ENCODE peak calls at places on chromosomes 11 and 22, in seven cellular contexts. M is A549, A is IMR-90, X is HepG2, K is body of pancreas, Q is stomach, L is endothelial cell of umbilical vein. F is an unnamed sample.

GRCh38 chr11:13761712-13762111 is 93.2 kb downstream of the FAR1 start:
- DNase-seq in M (no peak), A (peak), X (no peak), K (no peak), Q (no peak), L (peak), F (no peak)

GRCh38 chr22:48248901-48249455 is 1486.5 kb downstream of the TBC1D22A start:
- DNase-seq in M (no peak), A (no peak), X (no peak), K (no peak), Q (no peak), L (no peak), F (no peak)

GRCh38 chr11:8242480-8243280 is 21.0 kb downstream of the LMO1 start:
- DNase-seq in M (no peak), A (no peak), X (no peak), K (no peak), Q (no peak), L (no peak), F (no peak)

GRCh38 chr22:43185860-43186261 is 1.1 kb downstream of the TTLL12 start:
- DNase-seq in M (no peak), A (peak), X (peak), K (peak), Q (peak), L (peak), F (peak)

GRCh38 chr11:69442807-69443137 is 38.7 kb upstream of the LINC01488 start:
- DNase-seq in M (no peak), A (peak), X (peak), K (peak), Q (no peak), L (no peak), F (peak)

GRCh38 chr22:44269757-44270555 is 42.8 kb downstream of the SHISAL1 start:
- DNase-seq in M (no peak), A (no peak), X (no peak), K (no peak), Q (no peak), L (no peak), F (no peak)

GRCh38 chr11:37504925-37505324 is 906.9 kb upstream of the RAG2 start:
- DNase-seq in M (no peak), A (peak), X (no peak), K (no peak), Q (no peak), L (no peak), F (no peak)

GRCh38 chr11:91305402-91305801 is 919.2 kb upstream of the FAT3 start:
- DNase-seq in M (no peak), A (no peak), X (no peak), K (no peak), Q (no peak), L (no peak), F (no peak)

GRCh38 chr11:48170176-48170839 is 46.3 kb upstream of the OR4B1 start:
- DNase-seq in M (no peak), A (peak), X (no peak), K (no peak), Q (no peak), L (no peak), F (no peak)

GRCh38 chr11:4087551-4087950 is 7.0 kb upstream of the RRM1 start:
- DNase-seq in M (no peak), A (peak), X (no peak), K (no peak), Q (no peak), L (no peak), F (no peak)

GRCh38 chr11:120329556-120329955 is 4.5 kb downstream of the TLCD5 start:
- DNase-seq in M (no peak), A (no peak), X (no peak), K (no peak), Q (no peak), L (no peak), F (no peak)

GRCh38 chr11:86183694-86184093 is 60.9 kb upstream of the EED start:
- DNase-seq in M (no peak), A (peak), X (no peak), K (no peak), Q (no peak), L (no peak), F (no peak)

GRCh38 chr11:121595717-121596156 is 143.0 kb upstream of the SORL1-AS1 start:
- DNase-seq in M (peak), A (peak), X (no peak), K (no peak), Q (no peak), L (no peak), F (peak)

GRCh38 chr11:35661539-35661938 is 1.0 kb upstream of the TRIM44 start:
- DNase-seq in M (no peak), A (no peak), X (no peak), K (no peak), Q (no peak), L (no peak), F (no peak)

GRCh38 chr11:41522899-41523672 is 63.6 kb upstream of the LRRC4C start:
- DNase-seq in M (no peak), A (no peak), X (no peak), K (no peak), Q (no peak), L (no peak), F (no peak)

GRCh38 chr11:132941024-132941646 is 591.2 kb downstream of the OPCML start:
- DNase-seq in M (no peak), A (peak), X (no peak), K (peak), Q (no peak), L (peak), F (no peak)

GRCh38 chr11:113994077-113994954 is 19.4 kb downstream of the HTR3A start:
- DNase-seq in M (no peak), A (no peak), X (no peak), K (peak), Q (peak), L (peak), F (no peak)

GRCh38 chr11:69297926-69298777 is 4.2 kb downstream of the MYEOV start:
- DNase-seq in M (peak), A (peak), X (peak), K (peak), Q (peak), L (peak), F (peak)

GRCh38 chr22:49687333-49687732 is 140.3 kb downstream of the BRD1 start:
- DNase-seq in M (no peak), A (no peak), X (no peak), K (no peak), Q (no peak), L (no peak), F (no peak)

GRCh38 chr11:111634981-111635705 is 32.9 kb downstream of the SIK2 start:
- DNase-seq in M (no peak), A (peak), X (no peak), K (no peak), Q (no peak), L (peak), F (no peak)

GRCh38 chr22:17477401-17477833 is 85.9 kb upstream of the SLC25A18 start:
- DNase-seq in M (no peak), A (no peak), X (no peak), K (no peak), Q (no peak), L (no peak), F (no peak)

GRCh38 chr11:134332189-134332631 is 422 bp downstream of the GLB1L2 start:
- DNase-seq in M (no peak), A (no peak), X (no peak), K (no peak), Q (no peak), L (no peak), F (peak)

GRCh38 chr11:117387992-117388765 is 60.5 kb downstream of the CEP164 start:
- DNase-seq in M (no peak), A (peak), X (no peak), K (no peak), Q (no peak), L (no peak), F (no peak)

GRCh38 chr22:43217285-43218030 is 30.5 kb upstream of the TTLL12 start:
- DNase-seq in M (no peak), A (no peak), X (no peak), K (no peak), Q (no peak), L (no peak), F (no peak)

GRCh38 chr11:61679893-61680621 is at the start of gene DAGLA:
- DNase-seq in M (peak), A (peak), X (peak), K (peak), Q (peak), L (peak), F (peak)

GRCh38 chr11:73252577-73253191 is 19.5 kb upstream of the P2RY6 start:
- DNase-seq in M (peak), A (no peak), X (no peak), K (no peak), Q (peak), L (no peak), F (no peak)

GRCh38 chr11:121563900-121564822 is 111.4 kb upstream of the SORL1-AS1 start:
- DNase-seq in M (no peak), A (peak), X (peak), K (no peak), Q (no peak), L (no peak), F (no peak)

GRCh38 chr11:120931057-120931779 is 92.7 kb upstream of the TBCEL start:
- DNase-seq in M (peak), A (no peak), X (peak), K (no peak), Q (no peak), L (no peak), F (no peak)

GRCh38 chr11:134346101-134346975 is 14.6 kb downstream of the GLB1L2 start:
- DNase-seq in M (no peak), A (no peak), X (no peak), K (no peak), Q (no peak), L (no peak), F (no peak)

GRCh38 chr11:22359295-22359694 is 21.1 kb downstream of the SLC17A6 start:
- DNase-seq in M (no peak), A (no peak), X (no peak), K (no peak), Q (no peak), L (no peak), F (no peak)

GRCh38 chr11:12235945-12236743 is 125.8 kb downstream of the MICAL2 start:
- DNase-seq in M (peak), A (peak), X (peak), K (no peak), Q (peak), L (peak), F (peak)

GRCh38 chr22:20890975-20891374 is 26.2 kb upstream of the CRKL start:
- DNase-seq in M (no peak), A (no peak), X (no peak), K (no peak), Q (no peak), L (no peak), F (no peak)

GRCh38 chr11:85536438-85536837 is 90.7 kb downstream of the DLG2 start:
- DNase-seq in M (no peak), A (no peak), X (no peak), K (no peak), Q (no peak), L (no peak), F (no peak)

GRCh38 chr11:125381499-125381898 is 114.6 kb downstream of the FEZ1 start:
- DNase-seq in M (no peak), A (no peak), X (no peak), K (no peak), Q (no peak), L (no peak), F (no peak)

GRCh38 chr11:45610627-45611026 is 54.8 kb downstream of the CHST1 start:
- DNase-seq in M (no peak), A (no peak), X (no peak), K (no peak), Q (no peak), L (no peak), F (no peak)

GRCh38 chr11:61947486-61948210 is 2.5 kb upstream of the BEST1 start:
- DNase-seq in M (peak), A (peak), X (peak), K (peak), Q (peak), L (peak), F (peak)

GRCh38 chr11:31499576-31500178 is 9.7 kb downstream of the IMMP1L start:
- DNase-seq in M (no peak), A (peak), X (no peak), K (no peak), Q (no peak), L (peak), F (no peak)

DNA sequence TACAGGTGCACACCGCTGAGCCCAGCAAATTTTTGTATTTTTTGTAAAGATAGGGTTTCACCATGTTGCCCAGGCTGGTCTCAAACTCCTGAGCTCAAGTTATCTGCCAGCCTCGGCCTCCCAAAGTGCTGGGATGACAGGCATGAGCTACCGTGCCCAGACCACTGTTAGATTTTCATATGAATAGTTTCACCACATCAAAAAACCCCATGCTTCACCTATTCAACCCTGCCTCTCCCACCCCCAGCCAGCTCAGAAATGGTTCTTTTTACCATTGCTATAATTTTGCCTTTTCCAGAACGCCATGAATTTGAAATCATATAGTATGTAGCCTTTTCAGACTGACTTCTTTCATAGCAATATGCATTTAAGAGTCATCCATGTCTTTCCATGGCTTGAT is 37.9 kb downstream of the CDPF1 start:
- DNase-seq in M (no peak), A (no peak), X (no peak), K (no peak), Q (no peak), L (no peak), F (no peak)
- TF ChIP-seq POLR2A in M (no peak), A (no peak), X (no peak), K (no peak), Q (no peak), L (no peak), F (no peak)

GRCh38 chr11:74870485-74870884 is 78.4 kb downstream of the XRRA1 start:
- DNase-seq in M (peak), A (peak), X (peak), K (no peak), Q (no peak), L (peak), F (no peak)
- TF ChIP-seq CTCF in M (peak), A (peak), X (peak), K (no peak), Q (no peak), L (peak), F (no peak)

GRCh38 chr11:65426839-65427690 is 4.5 kb downstream of the NEAT1 start:
- DNase-seq in M (peak), A (peak), X (no peak), K (peak), Q (peak), L (peak), F (peak)
- TF ChIP-seq POLR2A in M (peak), A (peak), X (peak), K (no peak), Q (no peak), L (peak), F (peak)

GRCh38 chr22:26585104-26585790 is 4.7 kb downstream of the TPST2 start:
- DNase-seq in M (peak), A (peak), X (no peak), K (peak), Q (peak), L (peak), F (no peak)
- TF ChIP-seq CTCF in M (no peak), A (no peak), X (no peak), K (no peak), Q (no peak), L (peak), F (no peak)

DNA sequence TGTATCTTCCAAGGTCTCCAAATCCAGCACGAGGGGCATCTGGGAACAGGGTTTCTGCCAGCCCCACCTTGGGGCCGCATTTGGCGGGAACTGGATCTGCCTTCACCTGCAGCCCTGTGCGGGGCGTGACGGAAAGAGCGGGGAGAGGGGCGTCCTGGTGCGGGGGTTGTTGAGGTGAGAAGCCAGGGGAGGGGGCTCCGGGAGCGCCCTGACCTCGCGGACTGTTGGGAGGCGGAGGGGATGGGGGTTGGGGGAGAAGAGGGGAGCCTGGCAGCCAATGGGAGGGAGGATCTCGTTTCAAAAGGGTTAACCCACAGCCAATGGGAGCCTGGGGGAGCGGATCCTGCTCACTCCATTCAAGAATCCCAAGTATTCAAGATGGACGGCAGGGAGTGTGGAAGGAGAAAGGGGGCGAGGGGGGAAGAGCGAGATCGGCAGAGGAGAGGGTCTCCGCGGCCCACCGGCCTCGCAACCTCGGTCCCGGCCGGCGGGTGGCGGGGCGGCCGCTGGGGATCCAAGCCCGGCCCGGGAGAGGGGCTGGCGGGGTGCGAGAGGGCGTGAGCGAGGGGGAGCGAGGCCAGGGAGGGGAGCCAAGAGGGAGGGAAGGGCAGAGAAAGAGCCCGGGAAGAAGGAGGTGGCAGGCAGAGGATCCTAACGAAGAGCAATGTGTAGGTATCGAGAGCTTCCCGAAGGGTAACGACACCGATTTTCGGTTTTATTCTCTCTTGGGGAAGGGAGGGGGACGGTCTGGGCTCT is 11.5 kb downstream of the YPEL4 start:
- DNase-seq in M (peak), A (peak), X (peak), K (peak), Q (peak), L (peak), F (peak)
- TF ChIP-seq POLR2A in M (peak), A (peak), X (no peak), K (peak), Q (no peak), L (peak), F (peak)

GRCh38 chr11:59782080-59782479 is 26.9 kb downstream of the STX3 start:
- DNase-seq in M (no peak), A (no peak), X (no peak), K (no peak), Q (no peak), L (no peak), F (no peak)

GRCh38 chr11:59783632-59784090 is 26.9 kb downstream of the MRPL16 start:
- DNase-seq in M (no peak), A (no peak), X (no peak), K (no peak), Q (no peak), L (no peak), F (no peak)

GRCh38 chr11:59787816-59788215 is 22.8 kb downstream of the MRPL16 start:
- DNase-seq in M (no peak), A (peak), X (no peak), K (no peak), Q (no peak), L (peak), F (no peak)

GRCh38 chr11:59787255-59787588 is 23.4 kb downstream of the MRPL16 start:
- DNase-seq in M (no peak), A (no peak), X (no peak), K (no peak), Q (no peak), L (no peak), F (no peak)

DNA sequence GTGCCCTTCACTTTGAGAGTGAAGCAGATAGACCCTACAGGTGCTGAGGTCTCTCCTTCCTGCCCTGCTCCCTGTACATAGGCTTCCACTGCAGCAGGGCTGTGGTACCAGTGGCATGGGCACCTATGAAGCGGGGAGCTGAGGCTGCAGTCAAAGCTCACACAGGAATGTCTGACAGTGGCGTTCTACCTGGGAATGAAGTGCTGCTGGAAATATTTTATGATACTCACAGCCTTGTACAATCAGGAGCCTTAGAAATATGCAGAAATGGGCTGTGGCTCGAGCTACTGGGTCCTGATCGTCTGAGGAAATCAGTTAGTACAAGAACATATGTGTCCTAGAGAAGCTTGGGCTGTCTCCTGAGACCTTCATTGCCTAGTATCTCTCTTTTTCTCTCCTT is 24.8 kb downstream of the MRPL16 start:
- DNase-seq in M (no peak), A (no peak), X (no peak), K (no peak), Q (no peak), L (no peak), F (no peak)
- TF ChIP-seq CTCF in M (no peak), A (no peak), X (no peak), K (no peak), Q (no peak), L (no peak), F (no peak)

F was measured in prostate gland.